ENCODE peak calls at places on chromosome 6, in five cellular contexts. N, Q, U, C and F are unnamed samples. For H3K4me1, the result is how much of the 10 kb centered on the place peaks cover.

GRCh38 chr6:84522135-84522535 is 242.3 kb downstream of the TBX18 start:
- DNase-seq in Q (no peak), N (no peak), U (no peak), C (no peak), F (no peak)

GRCh38 chr6:45472383-45472782 is 94.6 kb upstream of the SUPT3H start:
- DNase-seq in C (peak), Q (no peak), U (no peak), N (no peak), F (no peak)

GRCh38 chr6:31614674-31615578 is at the start of gene AIF1:
- DNase-seq in U (no peak), C (no peak), N (no peak), Q (no peak), F (no peak)

GRCh38 chr6:88813045-88813444 is 150.4 kb downstream of the RNGTT start:
- DNase-seq in C (no peak), Q (no peak), N (no peak), U (no peak), F (no peak)

GRCh38 chr6:112717401-112717800 is 370.3 kb downstream of the RFPL4B start:
- DNase-seq in Q (no peak), C (no peak), U (no peak), N (no peak), F (no peak)

GRCh38 chr6:40436685-40437604 is 150.2 kb downstream of the LRFN2 start:
- DNase-seq in U (no peak), C (no peak), Q (no peak), N (no peak), F (no peak)

GRCh38 chr6:169058634-169059033 is 195.0 kb downstream of the THBS2 start:
- DNase-seq in C (no peak), U (no peak), Q (no peak), N (no peak), F (no peak)

GRCh38 chr6:28940294-28940858 is 16.6 kb upstream of the TRIM27 start:
- DNase-seq in C (no peak), N (peak), Q (no peak), U (peak), F (no peak)

GRCh38 chr6:105553174-105553573 is 150.3 kb upstream of the PREP start:
- DNase-seq in Q (no peak), N (no peak), U (no peak), C (no peak), F (no peak)

GRCh38 chr6:155406801-155407200 is 48.8 kb downstream of the NOX3 start:
- DNase-seq in Q (no peak), U (no peak), N (no peak), C (no peak), F (no peak)

GRCh38 chr6:27894839-27895762 is 17.1 kb downstream of the OR2B2 start:
- DNase-seq in Q (no peak), N (peak), U (peak), C (peak), F (peak)

GRCh38 chr6:51569594-51569993 is 517.8 kb downstream of the PKHD1 start:
- DNase-seq in C (no peak), N (peak), Q (no peak), U (no peak), F (no peak)

GRCh38 chr6:23414204-23414501 is 711.9 kb upstream of the NRSN1 start:
- DNase-seq in N (no peak), Q (no peak), C (no peak), U (no peak), F (no peak)

GRCh38 chr6:54010340-54011276 is 100.6 kb upstream of the MLIP start:
- DNase-seq in N (no peak), U (no peak), C (no peak), Q (no peak), F (no peak)
- H3K4me3 ChIP-seq in N (no peak), U (no peak), C (no peak), Q (no peak), F (peak)

DNA sequence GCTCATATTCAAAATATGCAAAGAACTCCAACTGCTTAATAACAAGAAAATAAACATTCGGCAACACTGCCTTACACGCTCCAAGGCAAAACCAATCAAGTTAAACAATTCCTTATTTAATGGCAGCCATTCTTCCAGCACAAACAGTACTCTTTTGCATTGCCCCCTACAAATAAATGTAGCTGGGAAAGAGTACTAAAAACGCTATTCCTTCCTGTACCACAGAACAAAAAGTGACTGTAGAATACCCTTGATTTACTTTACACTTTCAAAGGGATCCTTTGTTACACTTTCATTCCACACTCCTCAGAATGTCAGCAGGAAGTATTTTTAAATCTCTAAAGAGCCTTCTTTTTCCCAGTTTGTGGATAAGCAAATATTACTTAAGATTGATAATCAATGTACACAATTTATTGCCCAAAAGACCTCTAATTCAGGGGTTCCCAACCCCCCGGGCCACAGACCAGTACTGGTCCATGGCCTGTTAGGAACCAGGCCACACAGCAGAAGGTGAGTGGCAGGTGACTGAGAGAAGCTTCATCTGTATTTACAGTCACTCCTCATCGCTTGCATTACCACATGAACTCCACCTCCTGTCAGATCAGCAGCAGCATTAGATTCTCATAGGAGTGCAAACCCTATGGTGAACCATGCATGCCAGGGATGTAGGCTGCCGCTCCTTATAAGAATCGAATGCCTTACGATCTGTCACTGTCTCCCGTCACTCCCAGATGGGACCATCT is 51.6 kb downstream of the MBOAT1 start:
- DNase-seq in C (no peak), Q (no peak), U (no peak), N (no peak), F (no peak)
- H3K4me1 ChIP-seq in C (under half), Q (under half), U (under half), N (under half), F (under half)

DNA sequence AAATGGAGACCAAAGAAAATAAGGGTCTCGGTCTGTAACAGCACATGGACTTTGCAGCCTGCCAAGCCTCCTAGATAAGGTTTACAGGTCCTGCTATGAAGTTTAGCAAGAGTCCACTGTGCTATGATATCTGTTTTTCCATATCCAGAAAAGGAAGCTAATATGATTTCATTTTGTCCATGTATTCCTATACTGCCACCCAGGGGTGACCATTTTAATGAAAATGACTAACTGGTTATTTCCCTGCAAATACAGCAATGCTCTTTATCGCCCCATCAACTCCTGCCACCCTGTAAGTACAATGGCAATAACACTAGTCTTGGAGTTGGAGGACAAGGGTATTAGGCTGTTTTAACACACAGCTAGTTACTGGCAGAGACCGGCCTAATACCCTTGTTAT is 115.2 kb upstream of the GLP1R start:
- DNase-seq in U (no peak), N (no peak), C (no peak), Q (no peak), F (no peak)
- TF ChIP-seq CTCF in U (peak), N (no peak), C (no peak), Q (peak), F (no peak)

GRCh38 chr6:68673255-68673654 is 38.2 kb downstream of the ADGRB3 start:
- DNase-seq in U (no peak), N (no peak), C (no peak), Q (no peak), F (no peak)
- H3K4me3 ChIP-seq in U (no peak), N (no peak), C (no peak), Q (no peak), F (no peak)

GRCh38 chr6:42138630-42139619 is 3.5 kb downstream of the C6orf132 start:
- DNase-seq in Q (no peak), N (peak), C (no peak), U (no peak), F (no peak)
- H3K4me1 ChIP-seq in Q (under half), N (half or more), C (under half), U (half or more), F (under half)

DNA sequence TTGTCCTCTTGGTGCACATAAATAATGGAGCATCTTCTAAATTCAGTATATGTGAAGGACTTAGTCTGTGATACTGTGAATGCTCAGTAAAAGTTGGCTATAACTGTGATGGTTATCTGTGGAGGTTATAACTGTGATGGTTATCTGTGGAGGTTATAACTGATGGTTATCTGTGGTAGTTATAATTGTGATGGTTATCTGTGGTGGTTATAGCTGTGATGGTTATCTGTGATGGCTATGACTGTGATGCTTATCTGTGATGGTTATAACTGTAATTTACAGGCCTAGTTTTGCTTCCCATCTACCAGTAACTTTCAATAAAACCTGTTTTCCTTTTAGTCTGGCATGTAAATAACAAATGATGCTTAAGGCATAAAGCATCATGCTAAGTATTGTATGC is 16.5 kb downstream of the PTK7 start:
- DNase-seq in N (no peak), C (no peak), Q (no peak), U (no peak), F (no peak)
- TF ChIP-seq CTCF in N (no peak), C (no peak), Q (no peak), U (no peak), F (no peak)

GRCh38 chr6:7215798-7216231 is 97.2 kb downstream of the SSR1 start:
- DNase-seq in U (peak), N (no peak), C (no peak), Q (no peak), F (no peak)

GRCh38 chr6:7218586-7218985 is 94.4 kb downstream of the SSR1 start:
- DNase-seq in C (no peak), U (no peak), N (no peak), Q (no peak), F (no peak)

GRCh38 chr6:7216941-7217621 is 95.9 kb downstream of the SSR1 start:
- DNase-seq in U (peak), N (peak), C (peak), Q (peak), F (no peak)

GRCh38 chr6:7222197-7222596 is 90.8 kb downstream of the SSR1 start:
- DNase-seq in U (peak), N (no peak), Q (no peak), C (no peak), F (no peak)

DNA sequence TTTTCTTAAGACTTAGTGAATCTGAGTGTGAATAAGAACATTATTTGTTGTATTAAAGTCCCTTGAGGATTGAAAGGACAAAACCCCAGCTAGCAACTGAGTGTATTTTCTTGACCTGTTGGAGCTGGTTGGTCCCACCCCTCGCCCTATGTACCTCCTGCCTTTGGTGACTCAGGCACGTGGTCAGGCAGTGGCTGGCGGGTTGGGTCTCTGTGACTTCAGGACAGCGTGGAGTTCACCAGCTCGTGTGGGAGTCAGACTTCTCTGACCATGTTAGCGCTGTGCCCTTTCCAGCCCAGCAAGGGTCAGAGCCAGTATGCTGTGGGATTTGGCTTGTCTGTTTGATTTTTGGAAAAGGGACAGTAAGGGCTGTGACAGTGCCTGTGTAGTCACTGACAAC is 93.7 kb downstream of the SSR1 start:
- DNase-seq in Q (peak), U (no peak), N (no peak), C (no peak), F (no peak)
- H3K4me3 ChIP-seq in Q (no peak), U (no peak), N (no peak), C (no peak), F (no peak)